ENCODE peak calls at places on chromosomes 2 and 18, in ten cellular contexts. One of them, this sample, is unnamed.

GRCh38 chr18:42330296-42330695 is 375.3 kb downstream of the PIK3C3 start:
- DNase-seq in NCI-H2029 treated with DMSO at 0.1 percent for 48 hours: no peak
- DNase-seq in activated naive CD4-positive, alpha-beta T cell: no peak
- DNase-seq in neural crest cell: no peak
- DNase-seq in COLO829: peak; percentile 70
- DNase-seq in A549: no peak
- DNase-seq in T-helper 22 cell: no peak
- DNase-seq in psoas muscle: no peak
- DNase-seq in sciatic nerve: no peak
- DNase-seq in activated CD8-positive, alpha-beta T cell treated with anti-CD3 and anti-CD28 coated beads for 36 hours: no peak
- DNase-seq in this sample: no peak

GRCh38 chr2:197806317-197806633 is 1.9 kb downstream of the PLCL1 start:
- DNase-seq in activated CD8-positive, alpha-beta T cell treated with anti-CD3 and anti-CD28 coated beads for 36 hours: no peak
- DNase-seq in neural crest cell: no peak
- DNase-seq in psoas muscle: no peak
- DNase-seq in A549: no peak
- DNase-seq in NCI-H2029 treated with DMSO at 0.1 percent for 48 hours: no peak
- DNase-seq in COLO829: no peak
- DNase-seq in sciatic nerve: no peak
- DNase-seq in T-helper 22 cell: no peak
- DNase-seq in activated naive CD4-positive, alpha-beta T cell: no peak
- DNase-seq in this sample: no peak

GRCh38 chr2:70007151-70007550 is 45.7 kb upstream of the ASPRV1 start:
- DNase-seq in psoas muscle: no peak
- DNase-seq in T-helper 22 cell: no peak
- DNase-seq in activated naive CD4-positive, alpha-beta T cell: no peak
- DNase-seq in activated CD8-positive, alpha-beta T cell treated with anti-CD3 and anti-CD28 coated beads for 36 hours: no peak
- DNase-seq in neural crest cell: no peak
- DNase-seq in sciatic nerve: no peak
- DNase-seq in NCI-H2029 treated with DMSO at 0.1 percent for 48 hours: no peak
- DNase-seq in A549: no peak
- DNase-seq in COLO829: no peak
- DNase-seq in this sample: no peak

GRCh38 chr2:26536371-26537068 is 58.6 kb upstream of the OTOF start:
- DNase-seq in psoas muscle: no peak
- DNase-seq in activated CD8-positive, alpha-beta T cell treated with anti-CD3 and anti-CD28 coated beads for 36 hours: no peak
- DNase-seq in activated naive CD4-positive, alpha-beta T cell: no peak
- DNase-seq in A549: no peak
- DNase-seq in NCI-H2029 treated with DMSO at 0.1 percent for 48 hours: no peak
- DNase-seq in T-helper 22 cell: no peak
- DNase-seq in sciatic nerve: peak; percentile 51
- DNase-seq in neural crest cell: no peak
- DNase-seq in COLO829: no peak
- DNase-seq in this sample: no peak

GRCh38 chr18:31606265-31606664 is 14.6 kb downstream of the TTR start:
- DNase-seq in activated CD8-positive, alpha-beta T cell treated with anti-CD3 and anti-CD28 coated beads for 36 hours: no peak
- DNase-seq in activated naive CD4-positive, alpha-beta T cell: no peak
- DNase-seq in A549: no peak
- DNase-seq in COLO829: no peak
- DNase-seq in NCI-H2029 treated with DMSO at 0.1 percent for 48 hours: no peak
- DNase-seq in T-helper 22 cell: no peak
- DNase-seq in neural crest cell: no peak
- DNase-seq in sciatic nerve: no peak
- DNase-seq in psoas muscle: no peak
- DNase-seq in this sample: no peak

GRCh38 chr18:916562-916961 is 11.9 kb downstream of the ADCYAP1 start:
- DNase-seq in sciatic nerve: no peak
- DNase-seq in A549: no peak
- DNase-seq in neural crest cell: no peak
- DNase-seq in activated naive CD4-positive, alpha-beta T cell: no peak
- DNase-seq in psoas muscle: no peak
- DNase-seq in COLO829: no peak
- DNase-seq in NCI-H2029 treated with DMSO at 0.1 percent for 48 hours: no peak
- DNase-seq in T-helper 22 cell: no peak
- DNase-seq in activated CD8-positive, alpha-beta T cell treated with anti-CD3 and anti-CD28 coated beads for 36 hours: no peak
- DNase-seq in this sample: no peak

GRCh38 chr2:74497777-74498499 is 1.5 kb downstream of the LBX2 start:
- DNase-seq in psoas muscle: no peak
- DNase-seq in sciatic nerve: no peak
- DNase-seq in T-helper 22 cell: no peak
- DNase-seq in A549: no peak
- DNase-seq in COLO829: no peak
- DNase-seq in activated naive CD4-positive, alpha-beta T cell: no peak
- DNase-seq in neural crest cell: no peak
- DNase-seq in activated CD8-positive, alpha-beta T cell treated with anti-CD3 and anti-CD28 coated beads for 36 hours: peak; percentile 39
- DNase-seq in NCI-H2029 treated with DMSO at 0.1 percent for 48 hours: no peak
- DNase-seq in this sample: no peak

GRCh38 chr18:77106331-77106730 is 26.3 kb downstream of the MBP start:
- DNase-seq in activated CD8-positive, alpha-beta T cell treated with anti-CD3 and anti-CD28 coated beads for 36 hours: peak; percentile 89
- DNase-seq in A549: no peak
- DNase-seq in neural crest cell: no peak
- DNase-seq in T-helper 22 cell: peak; percentile 86
- DNase-seq in sciatic nerve: no peak
- DNase-seq in psoas muscle: peak; percentile 48
- DNase-seq in COLO829: no peak
- DNase-seq in activated naive CD4-positive, alpha-beta T cell: peak; percentile 55
- DNase-seq in NCI-H2029 treated with DMSO at 0.1 percent for 48 hours: no peak
- DNase-seq in this sample: no peak

GRCh38 chr2:162926907-162927306 is 88.3 kb upstream of the KCNH7 start:
- DNase-seq in COLO829: peak; percentile 40
- DNase-seq in T-helper 22 cell: no peak
- DNase-seq in activated naive CD4-positive, alpha-beta T cell: no peak
- DNase-seq in neural crest cell: no peak
- DNase-seq in A549: no peak
- DNase-seq in NCI-H2029 treated with DMSO at 0.1 percent for 48 hours: no peak
- DNase-seq in sciatic nerve: no peak
- DNase-seq in psoas muscle: no peak
- DNase-seq in activated CD8-positive, alpha-beta T cell treated with anti-CD3 and anti-CD28 coated beads for 36 hours: no peak
- DNase-seq in this sample: no peak

GRCh38 chr2:234666911-234667310 is 170.0 kb upstream of the ARL4C start:
- DNase-seq in T-helper 22 cell: no peak
- DNase-seq in NCI-H2029 treated with DMSO at 0.1 percent for 48 hours: no peak
- DNase-seq in COLO829: no peak
- DNase-seq in psoas muscle: no peak
- DNase-seq in neural crest cell: no peak
- DNase-seq in sciatic nerve: no peak
- DNase-seq in activated CD8-positive, alpha-beta T cell treated with anti-CD3 and anti-CD28 coated beads for 36 hours: no peak
- DNase-seq in activated naive CD4-positive, alpha-beta T cell: no peak
- DNase-seq in A549: no peak
- DNase-seq in this sample: no peak

GRCh38 chr2:71526975-71527374 is 73.6 kb downstream of the DYSF start:
- DNase-seq in NCI-H2029 treated with DMSO at 0.1 percent for 48 hours: no peak
- DNase-seq in A549: no peak
- DNase-seq in psoas muscle: no peak
- DNase-seq in sciatic nerve: no peak
- DNase-seq in COLO829: no peak
- DNase-seq in activated CD8-positive, alpha-beta T cell treated with anti-CD3 and anti-CD28 coated beads for 36 hours: no peak
- DNase-seq in activated naive CD4-positive, alpha-beta T cell: no peak
- DNase-seq in neural crest cell: no peak
- DNase-seq in T-helper 22 cell: no peak
- DNase-seq in this sample: no peak

GRCh38 chr18:12567849-12568248 is 90.1 kb downstream of the SPIRE1 start:
- DNase-seq in NCI-H2029 treated with DMSO at 0.1 percent for 48 hours: no peak
- DNase-seq in neural crest cell: no peak
- DNase-seq in activated CD8-positive, alpha-beta T cell treated with anti-CD3 and anti-CD28 coated beads for 36 hours: no peak
- DNase-seq in A549: no peak
- DNase-seq in activated naive CD4-positive, alpha-beta T cell: no peak
- DNase-seq in sciatic nerve: no peak
- DNase-seq in COLO829: no peak
- DNase-seq in psoas muscle: no peak
- DNase-seq in T-helper 22 cell: no peak
- DNase-seq in this sample: no peak

GRCh38 chr2:134228493-134228903 is 25.4 kb upstream of the MGAT5 start:
- DNase-seq in A549: no peak
- DNase-seq in sciatic nerve: no peak
- DNase-seq in COLO829: no peak
- DNase-seq in activated naive CD4-positive, alpha-beta T cell: no peak
- DNase-seq in neural crest cell: no peak
- DNase-seq in activated CD8-positive, alpha-beta T cell treated with anti-CD3 and anti-CD28 coated beads for 36 hours: no peak
- DNase-seq in psoas muscle: no peak
- DNase-seq in T-helper 22 cell: no peak
- DNase-seq in NCI-H2029 treated with DMSO at 0.1 percent for 48 hours: peak; percentile 23
- DNase-seq in this sample: no peak

GRCh38 chr18:55489742-55490055 is 98.3 kb downstream of the TCF4 start:
- DNase-seq in activated naive CD4-positive, alpha-beta T cell: no peak
- DNase-seq in T-helper 22 cell: no peak
- DNase-seq in A549: no peak
- DNase-seq in psoas muscle: no peak
- DNase-seq in sciatic nerve: no peak
- DNase-seq in neural crest cell: no peak
- DNase-seq in NCI-H2029 treated with DMSO at 0.1 percent for 48 hours: no peak
- DNase-seq in activated CD8-positive, alpha-beta T cell treated with anti-CD3 and anti-CD28 coated beads for 36 hours: peak; percentile 71
- DNase-seq in COLO829: no peak
- DNase-seq in this sample: peak; percentile 8

GRCh38 chr18:22709288-22710060 is 223.7 kb upstream of the RBBP8 start:
- DNase-seq in activated CD8-positive, alpha-beta T cell treated with anti-CD3 and anti-CD28 coated beads for 36 hours: no peak
- DNase-seq in neural crest cell: no peak
- DNase-seq in psoas muscle: no peak
- DNase-seq in activated naive CD4-positive, alpha-beta T cell: no peak
- DNase-seq in COLO829: no peak
- DNase-seq in sciatic nerve: no peak
- DNase-seq in NCI-H2029 treated with DMSO at 0.1 percent for 48 hours: no peak
- DNase-seq in A549: no peak
- DNase-seq in T-helper 22 cell: no peak
- DNase-seq in this sample: no peak

GRCh38 chr2:37615808-37616673 is 55.4 kb downstream of the CDC42EP3 start:
- DNase-seq in COLO829: no peak
- DNase-seq in activated naive CD4-positive, alpha-beta T cell: peak; percentile 40
- DNase-seq in neural crest cell: no peak
- DNase-seq in T-helper 22 cell: peak; percentile 46
- DNase-seq in A549: no peak
- DNase-seq in activated CD8-positive, alpha-beta T cell treated with anti-CD3 and anti-CD28 coated beads for 36 hours: peak; percentile 75
- DNase-seq in psoas muscle: peak; percentile 67
- DNase-seq in NCI-H2029 treated with DMSO at 0.1 percent for 48 hours: no peak
- DNase-seq in sciatic nerve: no peak
- DNase-seq in this sample: no peak

GRCh38 chr2:169653636-169654035 is 40.6 kb downstream of the CFAP210 start:
- DNase-seq in COLO829: no peak
- DNase-seq in T-helper 22 cell: no peak
- DNase-seq in activated naive CD4-positive, alpha-beta T cell: no peak
- DNase-seq in neural crest cell: no peak
- DNase-seq in psoas muscle: no peak
- DNase-seq in NCI-H2029 treated with DMSO at 0.1 percent for 48 hours: no peak
- DNase-seq in activated CD8-positive, alpha-beta T cell treated with anti-CD3 and anti-CD28 coated beads for 36 hours: no peak
- DNase-seq in sciatic nerve: no peak
- DNase-seq in A549: no peak
- DNase-seq in this sample: no peak

GRCh38 chr2:159130302-159130701 is 156.2 kb downstream of the WDSUB1 start:
- DNase-seq in neural crest cell: no peak
- DNase-seq in T-helper 22 cell: no peak
- DNase-seq in sciatic nerve: no peak
- DNase-seq in COLO829: no peak
- DNase-seq in activated CD8-positive, alpha-beta T cell treated with anti-CD3 and anti-CD28 coated beads for 36 hours: no peak
- DNase-seq in A549: no peak
- DNase-seq in psoas muscle: no peak
- DNase-seq in activated naive CD4-positive, alpha-beta T cell: no peak
- DNase-seq in NCI-H2029 treated with DMSO at 0.1 percent for 48 hours: no peak
- DNase-seq in this sample: no peak

GRCh38 chr2:2664989-2665833 is 334.1 kb upstream of the MYT1L start:
- DNase-seq in activated CD8-positive, alpha-beta T cell treated with anti-CD3 and anti-CD28 coated beads for 36 hours: no peak
- DNase-seq in T-helper 22 cell: no peak
- DNase-seq in psoas muscle: no peak
- DNase-seq in COLO829: no peak
- DNase-seq in neural crest cell: no peak
- DNase-seq in A549: peak; percentile 85
- DNase-seq in activated naive CD4-positive, alpha-beta T cell: no peak
- DNase-seq in sciatic nerve: no peak
- DNase-seq in NCI-H2029 treated with DMSO at 0.1 percent for 48 hours: no peak
- DNase-seq in this sample: no peak

This sample was measured in GM12878.